ENCODE peak calls at places on chromosomes 7 and 10, in four cellular contexts. One of them, this sample, is unnamed.
A peak's percentile ranks its signal among the peaks of the same experiment; 100 is the strongest.

GRCh38 chr10:637771-638195 is 51.7 kb downstream of the DIP2C start:
- DNase-seq in HCT116: no peak
- DNase-seq in GM23338: no peak
- DNase-seq in neural progenitor cell: no peak
- DNase-seq in this sample: no peak

GRCh38 chr7:128932862-128933821 is 4.6 kb upstream of the IRF5 start:
- DNase-seq in HCT116: no peak
- DNase-seq in GM23338: no peak
- DNase-seq in neural progenitor cell: no peak
- DNase-seq in this sample: no peak

GRCh38 chr7:112740667-112741066 is 49.5 kb downstream of the TMEM168 start:
- DNase-seq in HCT116: no peak
- DNase-seq in GM23338: no peak
- DNase-seq in neural progenitor cell: no peak
- DNase-seq in this sample: no peak

GRCh38 chr7:55513849-55514248 is 58.5 kb downstream of the VOPP1 start:
- DNase-seq in HCT116: no peak
- DNase-seq in GM23338: no peak
- DNase-seq in neural progenitor cell: no peak
- DNase-seq in this sample: no peak

GRCh38 chr10:19931886-19932285 is 115.7 kb downstream of the PLXDC2 start:
- DNase-seq in HCT116: no peak
- DNase-seq in GM23338: no peak
- DNase-seq in neural progenitor cell: no peak
- DNase-seq in this sample: no peak

GRCh38 chr7:8314566-8314965 is 52.6 kb upstream of the ICA1 start:
- DNase-seq in HCT116: no peak
- DNase-seq in GM23338: no peak
- DNase-seq in neural progenitor cell: no peak
- DNase-seq in this sample: no peak

GRCh38 chr7:50226139-50226538 is 78.4 kb upstream of the IKZF1 start:
- DNase-seq in HCT116: no peak
- DNase-seq in GM23338: no peak
- DNase-seq in neural progenitor cell: no peak
- DNase-seq in this sample: no peak

GRCh38 chr10:86123745-86124144 is 242.8 kb downstream of the GRID1 start:
- DNase-seq in HCT116: no peak
- DNase-seq in GM23338: no peak
- DNase-seq in neural progenitor cell: no peak
- DNase-seq in this sample: no peak

GRCh38 chr7:152015600-152015999 is 9.9 kb upstream of the GALNT11 start:
- DNase-seq in HCT116: no peak
- DNase-seq in GM23338: no peak
- DNase-seq in neural progenitor cell: no peak
- DNase-seq in this sample: no peak

GRCh38 chr7:152013230-152013629 is 12.2 kb upstream of the GALNT11 start:
- DNase-seq in HCT116: no peak
- DNase-seq in GM23338: no peak
- DNase-seq in neural progenitor cell: no peak
- DNase-seq in this sample: no peak

GRCh38 chr7:152013974-152014373 is 11.5 kb upstream of the GALNT11 start:
- DNase-seq in HCT116: no peak
- DNase-seq in GM23338: no peak
- DNase-seq in neural progenitor cell: no peak
- DNase-seq in this sample: no peak

GRCh38 chr7:152016947-152017346 is 8.5 kb upstream of the GALNT11 start:
- DNase-seq in HCT116: no peak
- DNase-seq in GM23338: no peak
- DNase-seq in neural progenitor cell: no peak
- DNase-seq in this sample: no peak

DNA sequence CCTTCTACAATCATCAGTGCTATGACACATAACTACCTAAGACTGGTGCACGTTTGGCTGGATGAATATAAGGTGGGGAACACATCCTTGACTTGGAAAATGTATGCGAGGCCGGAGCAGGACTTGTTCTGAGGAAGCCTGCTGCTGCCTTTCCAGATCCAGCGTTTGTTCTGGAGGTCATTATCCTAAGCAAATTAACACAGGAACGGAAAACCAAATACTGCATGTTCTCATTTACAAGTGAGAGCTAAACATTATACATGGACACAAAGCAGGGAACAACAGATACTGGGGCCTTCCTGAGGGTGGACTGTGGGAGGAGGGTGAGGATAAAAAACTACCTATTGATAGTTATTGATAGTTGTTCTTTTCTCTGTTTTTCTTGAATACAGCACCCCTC is 10.8 kb upstream of the GALNT11 start:
- DNase-seq in HCT116: no peak
- DNase-seq in GM23338: no peak
- DNase-seq in neural progenitor cell: no peak
- DNase-seq in this sample: no peak
- TF ChIP-seq EZH2phosphoT487 in HCT116: no peak
- TF ChIP-seq EZH2phosphoT487 in GM23338: no peak
- TF ChIP-seq EZH2phosphoT487 in neural progenitor cell: no peak
- TF ChIP-seq EZH2phosphoT487 in this sample: no peak

GRCh38 chr7:117043051-117043546 is 89.8 kb downstream of the ST7 start:
- DNase-seq in HCT116: no peak
- DNase-seq in GM23338: no peak
- DNase-seq in neural progenitor cell: no peak
- DNase-seq in this sample: no peak

GRCh38 chr7:117041822-117042221 is 88.5 kb downstream of the ST7 start:
- DNase-seq in HCT116: no peak
- DNase-seq in GM23338: no peak
- DNase-seq in neural progenitor cell: no peak
- DNase-seq in this sample: no peak

GRCh38 chr7:117044664-117045063 is 91.4 kb downstream of the ST7 start:
- DNase-seq in HCT116: no peak
- DNase-seq in GM23338: no peak
- DNase-seq in neural progenitor cell: no peak
- DNase-seq in this sample: no peak

GRCh38 chr7:117038408-117038807 is 85.1 kb downstream of the ST7 start:
- DNase-seq in HCT116: no peak
- DNase-seq in GM23338: no peak
- DNase-seq in neural progenitor cell: no peak
- DNase-seq in this sample: no peak

GRCh38 chr7:117041007-117041406 is 87.7 kb downstream of the ST7 start:
- DNase-seq in HCT116: no peak
- DNase-seq in GM23338: no peak
- DNase-seq in neural progenitor cell: no peak
- DNase-seq in this sample: no peak
- H3K4me2 ChIP-seq in HCT116: no peak overlapping the region
- H3K4me2 ChIP-seq in GM23338: no peak overlapping the region
- H3K4me2 ChIP-seq in neural progenitor cell: no peak overlapping the region
- H3K4me2 ChIP-seq in this sample: no peak overlapping the region

DNA sequence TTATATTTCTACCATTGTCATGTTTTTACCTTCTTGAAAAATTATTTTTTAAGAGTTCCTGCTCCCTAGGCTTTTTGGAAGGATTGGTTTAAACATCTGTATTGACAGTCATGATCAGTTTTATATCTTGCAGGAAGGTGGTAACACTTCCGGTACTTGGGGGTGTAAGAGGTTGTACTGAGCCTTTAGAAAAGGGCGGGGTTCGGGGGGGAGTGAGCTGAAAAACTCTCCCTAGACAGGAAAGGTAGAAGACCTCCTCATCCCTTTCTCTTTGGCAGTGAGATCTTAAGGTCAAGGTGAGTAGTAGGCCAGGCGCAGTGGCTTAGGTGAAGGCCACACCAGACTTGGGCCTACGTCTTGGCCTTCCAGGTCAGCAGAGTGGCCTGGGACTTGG is 371 bp upstream of the PPP1R9A start:
- DNase-seq in HCT116: peak; percentile 29
- DNase-seq in GM23338: peak; percentile 53
- DNase-seq in neural progenitor cell: no peak
- DNase-seq in this sample: no peak
- TF ChIP-seq EZH2 in HCT116: no peak
- TF ChIP-seq EZH2 in GM23338: no peak
- TF ChIP-seq EZH2 in neural progenitor cell: no peak
- TF ChIP-seq EZH2 in this sample: no peak

GRCh38 chr10:30027057-30028005 is 32.1 kb downstream of the JCAD start:
- DNase-seq in HCT116: peak; percentile 12
- DNase-seq in GM23338: peak; percentile 70
- DNase-seq in neural progenitor cell: no peak
- DNase-seq in this sample: no peak
- TF ChIP-seq EZH2phosphoT487 in HCT116: no peak
- TF ChIP-seq EZH2phosphoT487 in GM23338: no peak
- TF ChIP-seq EZH2phosphoT487 in neural progenitor cell: no peak
- TF ChIP-seq EZH2phosphoT487 in this sample: no peak

DNA sequence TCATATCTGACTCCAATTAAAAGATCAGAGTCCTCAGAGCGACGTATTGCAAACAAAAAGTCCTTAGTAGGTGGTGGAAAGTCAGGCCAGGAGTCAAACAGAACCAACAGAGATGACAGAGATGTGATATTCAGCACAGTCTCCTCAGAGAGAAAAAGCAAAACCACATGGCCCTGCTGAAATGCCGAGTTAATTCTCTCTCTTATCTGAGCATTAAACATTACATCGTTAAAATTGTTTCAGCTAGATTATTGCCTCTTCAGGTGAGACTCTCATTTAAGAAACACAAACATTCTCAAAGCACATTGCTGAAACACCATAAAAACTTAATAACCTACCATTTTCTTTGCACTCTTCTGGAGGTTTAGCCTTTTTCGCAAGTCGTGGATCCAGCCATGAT is 690.9 kb downstream of the PHTF2 start:
- DNase-seq in HCT116: no peak
- DNase-seq in GM23338: no peak
- DNase-seq in neural progenitor cell: no peak
- DNase-seq in this sample: no peak
- H3K4me2 ChIP-seq in HCT116: no peak overlapping the region
- H3K4me2 ChIP-seq in GM23338: peak overlapping the region; percentile 63
- H3K4me2 ChIP-seq in neural progenitor cell: peak overlapping the region; percentile 14
- H3K4me2 ChIP-seq in this sample: peak overlapping the region; percentile 71